ENCODE peak calls at places on chromosomes 13 and 19, in eight cellular contexts. One of them, this sample, is unnamed.

GRCh38 chr13:65638572-65639168 is 1591.5 kb downstream of the PCDH9 start:
- DNase-seq in neuronal stem cell: peak; percentile 6
- DNase-seq in hepatocyte: peak; percentile 60
- DNase-seq in HAP-1: peak; percentile 44
- DNase-seq in body of pancreas: no peak
- DNase-seq in neural progenitor cell: peak; percentile 47
- DNase-seq in effector memory CD4-positive, alpha-beta T cell: no peak
- DNase-seq in RWPE2: no peak
- DNase-seq in this sample: no peak

GRCh38 chr19:53158119-53158656 is 665 bp downstream of the ZNF347 start:
- DNase-seq in neuronal stem cell: peak; percentile 20
- DNase-seq in hepatocyte: peak; percentile 59
- DNase-seq in HAP-1: no peak
- DNase-seq in body of pancreas: peak; percentile 37
- DNase-seq in neural progenitor cell: peak; percentile 67
- DNase-seq in effector memory CD4-positive, alpha-beta T cell: peak; percentile 21
- DNase-seq in RWPE2: no peak
- DNase-seq in this sample: peak; percentile 65

GRCh38 chr13:90846956-90847355 is 500.5 kb upstream of the MIR17HG start:
- DNase-seq in neuronal stem cell: no peak
- DNase-seq in hepatocyte: no peak
- DNase-seq in HAP-1: no peak
- DNase-seq in body of pancreas: no peak
- DNase-seq in neural progenitor cell: no peak
- DNase-seq in effector memory CD4-positive, alpha-beta T cell: no peak
- DNase-seq in RWPE2: no peak
- DNase-seq in this sample: no peak

GRCh38 chr13:87666826-87667225 is 4.3 kb upstream of the SLITRK5 start:
- DNase-seq in neuronal stem cell: no peak
- DNase-seq in hepatocyte: no peak
- DNase-seq in HAP-1: peak; percentile 49
- DNase-seq in body of pancreas: no peak
- DNase-seq in neural progenitor cell: no peak
- DNase-seq in effector memory CD4-positive, alpha-beta T cell: no peak
- DNase-seq in RWPE2: no peak
- DNase-seq in this sample: no peak

GRCh38 chr13:114200673-114201005 is 21.6 kb downstream of the CFAP97D2 start:
- DNase-seq in neuronal stem cell: no peak
- DNase-seq in hepatocyte: no peak
- DNase-seq in HAP-1: no peak
- DNase-seq in body of pancreas: no peak
- DNase-seq in neural progenitor cell: no peak
- DNase-seq in effector memory CD4-positive, alpha-beta T cell: no peak
- DNase-seq in RWPE2: no peak
- DNase-seq in this sample: no peak

GRCh38 chr13:75705908-75706307 is 69.8 kb downstream of the LMO7 start:
- DNase-seq in neuronal stem cell: no peak
- DNase-seq in hepatocyte: no peak
- DNase-seq in HAP-1: no peak
- DNase-seq in body of pancreas: no peak
- DNase-seq in neural progenitor cell: no peak
- DNase-seq in effector memory CD4-positive, alpha-beta T cell: no peak
- DNase-seq in RWPE2: no peak
- DNase-seq in this sample: no peak

GRCh38 chr19:38384209-38385027 is 3.4 kb downstream of the GGN start:
- DNase-seq in neuronal stem cell: no peak
- DNase-seq in hepatocyte: peak; percentile 45
- DNase-seq in HAP-1: no peak
- DNase-seq in body of pancreas: no peak
- DNase-seq in neural progenitor cell: peak; percentile 74
- DNase-seq in effector memory CD4-positive, alpha-beta T cell: no peak
- DNase-seq in RWPE2: no peak
- DNase-seq in this sample: peak; percentile 19

GRCh38 chr19:1411255-1412191 is 4.1 kb downstream of the DAZAP1 start:
- DNase-seq in neuronal stem cell: no peak
- DNase-seq in hepatocyte: no peak
- DNase-seq in HAP-1: no peak
- DNase-seq in body of pancreas: no peak
- DNase-seq in neural progenitor cell: no peak
- DNase-seq in effector memory CD4-positive, alpha-beta T cell: peak; percentile 21
- DNase-seq in RWPE2: no peak
- DNase-seq in this sample: peak; percentile 92

GRCh38 chr19:34141036-34141435 is 31.3 kb upstream of the LSM14A start:
- DNase-seq in neuronal stem cell: no peak
- DNase-seq in hepatocyte: no peak
- DNase-seq in HAP-1: no peak
- DNase-seq in body of pancreas: no peak
- DNase-seq in neural progenitor cell: no peak
- DNase-seq in effector memory CD4-positive, alpha-beta T cell: no peak
- DNase-seq in RWPE2: no peak
- DNase-seq in this sample: no peak

GRCh38 chr19:46306501-46306900 is 9.7 kb downstream of the HIF3A start:
- DNase-seq in neuronal stem cell: no peak
- DNase-seq in hepatocyte: no peak
- DNase-seq in HAP-1: no peak
- DNase-seq in body of pancreas: no peak
- DNase-seq in neural progenitor cell: no peak
- DNase-seq in effector memory CD4-positive, alpha-beta T cell: no peak
- DNase-seq in RWPE2: no peak
- DNase-seq in this sample: no peak

GRCh38 chr13:106989866-106990265 is 421.9 kb upstream of the ARGLU1 start:
- DNase-seq in neuronal stem cell: no peak
- DNase-seq in hepatocyte: no peak
- DNase-seq in HAP-1: no peak
- DNase-seq in body of pancreas: no peak
- DNase-seq in neural progenitor cell: no peak
- DNase-seq in effector memory CD4-positive, alpha-beta T cell: no peak
- DNase-seq in RWPE2: no peak
- DNase-seq in this sample: no peak

GRCh38 chr13:113811081-113811928 is 52.3 kb downstream of the TMEM255B start:
- DNase-seq in neuronal stem cell: no peak
- DNase-seq in hepatocyte: no peak
- DNase-seq in HAP-1: no peak
- DNase-seq in body of pancreas: no peak
- DNase-seq in neural progenitor cell: no peak
- DNase-seq in effector memory CD4-positive, alpha-beta T cell: no peak
- DNase-seq in RWPE2: no peak
- DNase-seq in this sample: peak; percentile 47

GRCh38 chr13:109146393-109146792 is 517.0 kb downstream of the MYO16 start:
- DNase-seq in neuronal stem cell: no peak
- DNase-seq in hepatocyte: no peak
- DNase-seq in HAP-1: no peak
- DNase-seq in body of pancreas: no peak
- DNase-seq in neural progenitor cell: no peak
- DNase-seq in effector memory CD4-positive, alpha-beta T cell: no peak
- DNase-seq in RWPE2: no peak
- DNase-seq in this sample: no peak

GRCh38 chr13:75178436-75178835 is 303.5 kb downstream of the TBC1D4 start:
- DNase-seq in neuronal stem cell: no peak
- DNase-seq in hepatocyte: no peak
- DNase-seq in HAP-1: no peak
- DNase-seq in body of pancreas: no peak
- DNase-seq in neural progenitor cell: no peak
- DNase-seq in effector memory CD4-positive, alpha-beta T cell: no peak
- DNase-seq in RWPE2: no peak
- DNase-seq in this sample: no peak

GRCh38 chr13:30892966-30893365 is 13.1 kb upstream of the MEDAG start:
- DNase-seq in neuronal stem cell: no peak
- DNase-seq in hepatocyte: peak; percentile 60
- DNase-seq in HAP-1: peak; percentile 18
- DNase-seq in body of pancreas: no peak
- DNase-seq in neural progenitor cell: peak; percentile 74
- DNase-seq in effector memory CD4-positive, alpha-beta T cell: no peak
- DNase-seq in RWPE2: no peak
- DNase-seq in this sample: peak; percentile 81

GRCh38 chr19:43290568-43291359 is 21.4 kb upstream of the PSG9 start:
- DNase-seq in neuronal stem cell: peak; percentile 5
- DNase-seq in hepatocyte: no peak
- DNase-seq in HAP-1: no peak
- DNase-seq in body of pancreas: no peak
- DNase-seq in neural progenitor cell: no peak
- DNase-seq in effector memory CD4-positive, alpha-beta T cell: no peak
- DNase-seq in RWPE2: no peak
- DNase-seq in this sample: no peak

GRCh38 chr13:26956532-26957142 is 196.1 kb upstream of the GPR12 start:
- DNase-seq in neuronal stem cell: no peak
- DNase-seq in hepatocyte: peak; percentile 66
- DNase-seq in HAP-1: no peak
- DNase-seq in body of pancreas: no peak
- DNase-seq in neural progenitor cell: no peak
- DNase-seq in effector memory CD4-positive, alpha-beta T cell: no peak
- DNase-seq in RWPE2: no peak
- DNase-seq in this sample: no peak

GRCh38 chr13:50460366-50460765 is 383.1 kb downstream of the DLEU7 start:
- DNase-seq in neuronal stem cell: no peak
- DNase-seq in hepatocyte: no peak
- DNase-seq in HAP-1: no peak
- DNase-seq in body of pancreas: no peak
- DNase-seq in neural progenitor cell: no peak
- DNase-seq in effector memory CD4-positive, alpha-beta T cell: no peak
- DNase-seq in RWPE2: no peak
- DNase-seq in this sample: no peak

GRCh38 chr13:50629497-50629896 is 214.0 kb downstream of the DLEU7 start:
- DNase-seq in neuronal stem cell: no peak
- DNase-seq in hepatocyte: no peak
- DNase-seq in HAP-1: no peak
- DNase-seq in body of pancreas: no peak
- DNase-seq in neural progenitor cell: no peak
- DNase-seq in effector memory CD4-positive, alpha-beta T cell: no peak
- DNase-seq in RWPE2: no peak
- DNase-seq in this sample: no peak

GRCh38 chr13:43079392-43079931 is 56.1 kb downstream of the DNAJC15 start:
- DNase-seq in neuronal stem cell: no peak
- DNase-seq in hepatocyte: no peak
- DNase-seq in HAP-1: no peak
- DNase-seq in body of pancreas: no peak
- DNase-seq in neural progenitor cell: no peak
- DNase-seq in effector memory CD4-positive, alpha-beta T cell: no peak
- DNase-seq in RWPE2: no peak
- DNase-seq in this sample: no peak

DNA sequence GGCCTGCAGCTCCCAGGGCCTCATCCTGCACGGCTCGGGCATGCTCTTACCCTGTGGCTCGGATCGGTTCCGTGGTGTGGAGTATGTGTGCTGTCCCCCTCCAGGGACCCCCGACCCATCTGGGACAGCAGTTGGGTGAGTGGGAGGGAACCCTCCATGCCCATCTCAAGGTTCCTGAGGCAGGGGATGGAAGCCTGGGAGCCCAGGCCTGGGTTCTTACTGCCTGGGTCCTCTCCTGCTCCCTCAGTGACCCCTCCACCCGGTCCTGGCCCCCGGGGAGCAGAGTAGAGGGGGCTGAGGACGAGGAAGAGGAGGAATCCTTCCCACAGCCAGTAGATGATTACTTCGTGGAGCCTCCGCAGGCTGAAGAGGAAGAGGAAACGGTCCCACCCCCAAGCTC is 3.2 kb downstream of the APLP1 start:
- DNase-seq in neuronal stem cell: no peak
- DNase-seq in hepatocyte: no peak
- DNase-seq in HAP-1: no peak
- DNase-seq in body of pancreas: no peak
- DNase-seq in neural progenitor cell: no peak
- DNase-seq in effector memory CD4-positive, alpha-beta T cell: no peak
- DNase-seq in RWPE2: no peak
- DNase-seq in this sample: no peak
- H3K4me1 ChIP-seq in neuronal stem cell: peaks cover 7% of the 10 kb centered on the region
- H3K4me1 ChIP-seq in hepatocyte: peaks cover 17% of the 10 kb centered on the region
- H3K4me1 ChIP-seq in HAP-1: peaks cover 17% of the 10 kb centered on the region
- H3K4me1 ChIP-seq in body of pancreas: peaks cover 26% of the 10 kb centered on the region
- H3K4me1 ChIP-seq in neural progenitor cell: peaks cover 8% of the 10 kb centered on the region
- H3K4me1 ChIP-seq in effector memory CD4-positive, alpha-beta T cell: peaks cover 20% of the 10 kb centered on the region
- H3K4me1 ChIP-seq in RWPE2: peaks cover 4% of the 10 kb centered on the region
- H3K4me1 ChIP-seq in this sample: no peaks in the 10 kb centered on the region

GRCh38 chr13:97364827-97365226 is 69.1 kb upstream of the RAP2A start:
- DNase-seq in neuronal stem cell: no peak
- DNase-seq in hepatocyte: no peak
- DNase-seq in HAP-1: peak; percentile 47
- DNase-seq in body of pancreas: no peak
- DNase-seq in neural progenitor cell: no peak
- DNase-seq in effector memory CD4-positive, alpha-beta T cell: no peak
- DNase-seq in RWPE2: no peak
- DNase-seq in this sample: no peak
- H3K4me1 ChIP-seq in neuronal stem cell: peaks cover 10% of the 10 kb centered on the region
- H3K4me1 ChIP-seq in hepatocyte: no peaks in the 10 kb centered on the region
- H3K4me1 ChIP-seq in HAP-1: peaks cover 9% of the 10 kb centered on the region
- H3K4me1 ChIP-seq in body of pancreas: no peaks in the 10 kb centered on the region
- H3K4me1 ChIP-seq in neural progenitor cell: peaks cover 6% of the 10 kb centered on the region
- H3K4me1 ChIP-seq in effector memory CD4-positive, alpha-beta T cell: peaks cover 4% of the 10 kb centered on the region
- H3K4me1 ChIP-seq in RWPE2: peaks cover 7% of the 10 kb centered on the region
- H3K4me1 ChIP-seq in this sample: peaks cover 10% of the 10 kb centered on the region

DNA sequence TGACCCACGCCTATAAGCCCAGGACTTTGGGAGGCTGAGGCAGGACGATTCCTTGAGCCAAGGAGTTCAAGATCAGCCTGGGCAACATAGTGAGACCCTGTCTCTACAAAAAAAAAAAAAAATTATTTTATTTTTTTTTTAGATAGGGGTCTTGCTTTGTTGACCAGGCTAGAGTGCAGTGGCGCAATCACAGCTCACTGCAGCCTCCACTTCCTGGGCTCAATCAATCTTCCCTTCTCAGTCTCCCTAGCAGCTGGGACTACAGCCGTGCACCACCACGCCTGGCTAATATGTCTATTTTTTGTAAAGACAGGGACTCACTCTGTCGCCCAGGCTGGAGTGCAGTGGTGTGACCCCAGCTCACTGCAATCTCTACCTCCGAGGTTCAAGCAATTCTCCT is 4.7 kb downstream of the C19orf38 start:
- DNase-seq in neuronal stem cell: no peak
- DNase-seq in hepatocyte: no peak
- DNase-seq in HAP-1: no peak
- DNase-seq in body of pancreas: no peak
- DNase-seq in neural progenitor cell: no peak
- DNase-seq in effector memory CD4-positive, alpha-beta T cell: no peak
- DNase-seq in RWPE2: no peak
- DNase-seq in this sample: no peak
- H3K4me1 ChIP-seq in neuronal stem cell: no peaks in the 10 kb centered on the region
- H3K4me1 ChIP-seq in hepatocyte: no peaks in the 10 kb centered on the region
- H3K4me1 ChIP-seq in HAP-1: no peaks in the 10 kb centered on the region
- H3K4me1 ChIP-seq in body of pancreas: no peaks in the 10 kb centered on the region
- H3K4me1 ChIP-seq in neural progenitor cell: no peaks in the 10 kb centered on the region
- H3K4me1 ChIP-seq in effector memory CD4-positive, alpha-beta T cell: no peaks in the 10 kb centered on the region
- H3K4me1 ChIP-seq in RWPE2: no peaks in the 10 kb centered on the region
- H3K4me1 ChIP-seq in this sample: no peaks in the 10 kb centered on the region

DNA sequence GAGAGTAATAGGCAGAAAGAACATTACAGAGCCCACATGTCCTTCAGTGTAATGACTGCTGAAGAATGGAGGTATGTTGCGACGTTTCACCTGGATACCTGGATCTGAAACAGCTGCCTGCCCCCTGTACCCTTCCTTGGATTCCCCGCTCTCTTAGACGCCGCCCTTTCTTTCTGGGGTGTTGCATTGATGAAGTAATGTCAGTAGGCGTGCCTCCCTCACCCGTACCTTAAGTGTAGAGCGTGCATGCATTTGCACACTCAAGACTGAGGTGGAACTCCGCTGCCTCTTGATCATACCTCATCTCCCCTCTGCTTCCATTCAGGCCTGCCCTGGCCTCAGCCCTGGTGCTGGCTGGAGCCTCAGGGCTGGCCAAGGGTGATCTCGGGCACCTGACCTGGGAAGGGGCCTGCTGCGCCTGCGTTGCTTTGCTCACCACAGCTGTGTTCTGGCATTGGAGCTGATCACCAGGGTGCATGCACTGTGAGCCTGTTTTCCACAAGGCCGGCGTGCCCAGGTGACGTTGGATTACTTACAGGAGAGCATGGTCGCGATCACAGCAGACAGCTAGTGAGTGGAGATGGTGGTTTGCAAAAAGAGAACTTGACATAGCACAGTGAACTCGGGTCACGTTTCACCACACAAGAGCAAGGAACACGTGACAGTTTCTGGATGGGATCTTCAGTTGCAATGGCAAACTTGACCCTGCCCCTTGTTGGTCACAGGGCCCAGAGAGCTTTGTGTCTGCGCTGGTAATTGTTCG is 99.0 kb downstream of the ARHGEF7 start:
- DNase-seq in neuronal stem cell: no peak
- DNase-seq in hepatocyte: no peak
- DNase-seq in HAP-1: no peak
- DNase-seq in body of pancreas: no peak
- DNase-seq in neural progenitor cell: no peak
- DNase-seq in effector memory CD4-positive, alpha-beta T cell: no peak
- DNase-seq in RWPE2: no peak
- DNase-seq in this sample: peak; percentile 50
- H3K4me1 ChIP-seq in neuronal stem cell: peaks cover 44% of the 10 kb centered on the region
- H3K4me1 ChIP-seq in hepatocyte: peaks cover 26% of the 10 kb centered on the region
- H3K4me1 ChIP-seq in HAP-1: no peaks in the 10 kb centered on the region
- H3K4me1 ChIP-seq in body of pancreas: peaks cover 12% of the 10 kb centered on the region
- H3K4me1 ChIP-seq in neural progenitor cell: peaks cover 58% of the 10 kb centered on the region
- H3K4me1 ChIP-seq in effector memory CD4-positive, alpha-beta T cell: no peaks in the 10 kb centered on the region
- H3K4me1 ChIP-seq in RWPE2: peaks cover 8% of the 10 kb centered on the region
- H3K4me1 ChIP-seq in this sample: peaks cover 31% of the 10 kb centered on the region

This sample was measured in right cardiac atrium.